ENCODE peak calls at places on chromosomes 1 and 21, in ten cellular contexts. One of them, this sample, is unnamed.

GRCh38 chr1:6100801-6101783 is 55.4 kb downstream of the KCNAB2 start:
- DNase-seq in heart right ventricle: no peak
- DNase-seq in GM13977: no peak
- DNase-seq in fibroblast of lung: no peak
- DNase-seq in HL-60: peak; percentile 35
- DNase-seq in astrocyte of the spinal cord: no peak
- DNase-seq in HFF-Myc: no peak
- DNase-seq in left ventricle myocardium inferior: no peak
- DNase-seq in breast epithelium: no peak
- DNase-seq in neural progenitor cell: peak; percentile 72
- DNase-seq in this sample: no peak

GRCh38 chr21:45317401-45318145 is 29.9 kb upstream of the POFUT2 start:
- DNase-seq in heart right ventricle: no peak
- DNase-seq in breast epithelium: no peak
- DNase-seq in HL-60: no peak
- DNase-seq in fibroblast of lung: peak; percentile 89
- DNase-seq in GM13977: no peak
- DNase-seq in astrocyte of the spinal cord: peak; percentile 81
- DNase-seq in HFF-Myc: no peak
- DNase-seq in neural progenitor cell: no peak
- DNase-seq in left ventricle myocardium inferior: peak; percentile 12
- DNase-seq in this sample: no peak

GRCh38 chr1:9294440-9294773 is 1.7 kb downstream of the SPSB1 start:
- DNase-seq in fibroblast of lung: peak; percentile 94
- DNase-seq in astrocyte of the spinal cord: peak; percentile 88
- DNase-seq in neural progenitor cell: no peak
- DNase-seq in left ventricle myocardium inferior: no peak
- DNase-seq in HL-60: no peak
- DNase-seq in breast epithelium: no peak
- DNase-seq in heart right ventricle: peak; percentile 26
- DNase-seq in HFF-Myc: no peak
- DNase-seq in GM13977: no peak
- DNase-seq in this sample: no peak

GRCh38 chr1:218983848-218984247 is 189.8 kb upstream of the LYPLAL1 start:
- DNase-seq in heart right ventricle: no peak
- DNase-seq in breast epithelium: no peak
- DNase-seq in HL-60: no peak
- DNase-seq in left ventricle myocardium inferior: no peak
- DNase-seq in astrocyte of the spinal cord: no peak
- DNase-seq in HFF-Myc: no peak
- DNase-seq in neural progenitor cell: peak; percentile 52
- DNase-seq in GM13977: no peak
- DNase-seq in fibroblast of lung: no peak
- DNase-seq in this sample: no peak

GRCh38 chr1:200260587-200261335 is 149.1 kb downstream of the ZNF281 start:
- DNase-seq in HL-60: no peak
- DNase-seq in HFF-Myc: no peak
- DNase-seq in breast epithelium: no peak
- DNase-seq in GM13977: no peak
- DNase-seq in astrocyte of the spinal cord: no peak
- DNase-seq in fibroblast of lung: no peak
- DNase-seq in neural progenitor cell: no peak
- DNase-seq in heart right ventricle: no peak
- DNase-seq in left ventricle myocardium inferior: no peak
- DNase-seq in this sample: no peak

GRCh38 chr1:212669102-212669501 is 30.5 kb downstream of the BATF3 start:
- DNase-seq in GM13977: no peak
- DNase-seq in astrocyte of the spinal cord: no peak
- DNase-seq in neural progenitor cell: peak; percentile 56
- DNase-seq in heart right ventricle: no peak
- DNase-seq in breast epithelium: no peak
- DNase-seq in left ventricle myocardium inferior: no peak
- DNase-seq in HL-60: peak; percentile 55
- DNase-seq in fibroblast of lung: peak; percentile 9
- DNase-seq in HFF-Myc: no peak
- DNase-seq in this sample: no peak

GRCh38 chr21:33205476-33205875 is 24.3 kb upstream of the IFNAR2 start:
- DNase-seq in astrocyte of the spinal cord: no peak
- DNase-seq in fibroblast of lung: no peak
- DNase-seq in HL-60: peak; percentile 87
- DNase-seq in breast epithelium: no peak
- DNase-seq in left ventricle myocardium inferior: no peak
- DNase-seq in neural progenitor cell: no peak
- DNase-seq in HFF-Myc: no peak
- DNase-seq in heart right ventricle: no peak
- DNase-seq in GM13977: no peak
- DNase-seq in this sample: no peak

GRCh38 chr1:119988316-119989067 is 81.0 kb downstream of the NOTCH2 start:
- DNase-seq in heart right ventricle: no peak
- DNase-seq in left ventricle myocardium inferior: no peak
- DNase-seq in astrocyte of the spinal cord: peak; percentile 32
- DNase-seq in HFF-Myc: no peak
- DNase-seq in HL-60: peak; percentile 43
- DNase-seq in fibroblast of lung: peak; percentile 33
- DNase-seq in breast epithelium: no peak
- DNase-seq in neural progenitor cell: no peak
- DNase-seq in GM13977: peak; percentile 3
- DNase-seq in this sample: no peak

GRCh38 chr21:44052071-44052829 is 40.1 kb downstream of the TRAPPC10 start:
- DNase-seq in neural progenitor cell: no peak
- DNase-seq in fibroblast of lung: no peak
- DNase-seq in GM13977: no peak
- DNase-seq in HL-60: no peak
- DNase-seq in left ventricle myocardium inferior: no peak
- DNase-seq in HFF-Myc: no peak
- DNase-seq in heart right ventricle: no peak
- DNase-seq in astrocyte of the spinal cord: peak; percentile 9
- DNase-seq in breast epithelium: no peak
- DNase-seq in this sample: no peak

GRCh38 chr1:108049083-108049819 is 84.3 kb upstream of the VAV3 start:
- DNase-seq in breast epithelium: no peak
- DNase-seq in fibroblast of lung: peak; percentile 20
- DNase-seq in neural progenitor cell: peak; percentile 41
- DNase-seq in GM13977: no peak
- DNase-seq in astrocyte of the spinal cord: peak; percentile 18
- DNase-seq in left ventricle myocardium inferior: peak; percentile 41
- DNase-seq in HFF-Myc: no peak
- DNase-seq in HL-60: peak; percentile 68
- DNase-seq in heart right ventricle: peak; percentile 36
- DNase-seq in this sample: no peak

GRCh38 chr21:19507682-19508260 is 1104.2 kb upstream of the TMPRSS15 start:
- DNase-seq in left ventricle myocardium inferior: no peak
- DNase-seq in breast epithelium: no peak
- DNase-seq in HFF-Myc: no peak
- DNase-seq in fibroblast of lung: no peak
- DNase-seq in GM13977: no peak
- DNase-seq in astrocyte of the spinal cord: no peak
- DNase-seq in neural progenitor cell: peak; percentile 31
- DNase-seq in heart right ventricle: no peak
- DNase-seq in HL-60: no peak
- DNase-seq in this sample: no peak
- TF ChIP-seq CTCF in left ventricle myocardium inferior: no peak
- TF ChIP-seq CTCF in breast epithelium: no peak
- TF ChIP-seq CTCF in HFF-Myc: no peak
- TF ChIP-seq CTCF in fibroblast of lung: no peak
- TF ChIP-seq CTCF in GM13977: no peak
- TF ChIP-seq CTCF in astrocyte of the spinal cord: peak; percentile 8
- TF ChIP-seq CTCF in neural progenitor cell: peak; percentile 62
- TF ChIP-seq CTCF in heart right ventricle: no peak
- TF ChIP-seq CTCF in HL-60: no peak
- TF ChIP-seq CTCF in this sample: peak; percentile 52

GRCh38 chr1:43908858-43909257 is 24.7 kb upstream of the ARTN start:
- DNase-seq in GM13977: no peak
- DNase-seq in neural progenitor cell: no peak
- DNase-seq in HFF-Myc: no peak
- DNase-seq in heart right ventricle: no peak
- DNase-seq in HL-60: no peak
- DNase-seq in breast epithelium: no peak
- DNase-seq in left ventricle myocardium inferior: no peak
- DNase-seq in astrocyte of the spinal cord: no peak
- DNase-seq in fibroblast of lung: no peak
- DNase-seq in this sample: no peak
- TF ChIP-seq CTCF in GM13977: no peak
- TF ChIP-seq CTCF in neural progenitor cell: no peak
- TF ChIP-seq CTCF in HFF-Myc: no peak
- TF ChIP-seq CTCF in heart right ventricle: no peak
- TF ChIP-seq CTCF in HL-60: no peak
- TF ChIP-seq CTCF in breast epithelium: no peak
- TF ChIP-seq CTCF in left ventricle myocardium inferior: no peak
- TF ChIP-seq CTCF in astrocyte of the spinal cord: peak; percentile 18
- TF ChIP-seq CTCF in fibroblast of lung: no peak
- TF ChIP-seq CTCF in this sample: no peak

GRCh38 chr1:223249854-223250631 is 107.0 kb upstream of the TLR5 start:
- DNase-seq in breast epithelium: no peak
- DNase-seq in HFF-Myc: no peak
- DNase-seq in neural progenitor cell: no peak
- DNase-seq in astrocyte of the spinal cord: no peak
- DNase-seq in heart right ventricle: no peak
- DNase-seq in fibroblast of lung: no peak
- DNase-seq in left ventricle myocardium inferior: no peak
- DNase-seq in HL-60: peak; percentile 65
- DNase-seq in GM13977: no peak
- DNase-seq in this sample: no peak
- TF ChIP-seq CTCF in breast epithelium: no peak
- TF ChIP-seq CTCF in HFF-Myc: no peak
- TF ChIP-seq CTCF in neural progenitor cell: no peak
- TF ChIP-seq CTCF in astrocyte of the spinal cord: no peak
- TF ChIP-seq CTCF in heart right ventricle: no peak
- TF ChIP-seq CTCF in fibroblast of lung: no peak
- TF ChIP-seq CTCF in left ventricle myocardium inferior: no peak
- TF ChIP-seq CTCF in HL-60: no peak
- TF ChIP-seq CTCF in GM13977: no peak
- TF ChIP-seq CTCF in this sample: no peak

GRCh38 chr1:207654320-207654719 is 9.4 kb downstream of the CR1L start:
- DNase-seq in GM13977: no peak
- DNase-seq in HFF-Myc: no peak
- DNase-seq in HL-60: no peak
- DNase-seq in neural progenitor cell: no peak
- DNase-seq in left ventricle myocardium inferior: no peak
- DNase-seq in fibroblast of lung: no peak
- DNase-seq in heart right ventricle: no peak
- DNase-seq in astrocyte of the spinal cord: no peak
- DNase-seq in breast epithelium: no peak
- DNase-seq in this sample: no peak
- TF ChIP-seq CTCF in GM13977: no peak
- TF ChIP-seq CTCF in HFF-Myc: no peak
- TF ChIP-seq CTCF in HL-60: no peak
- TF ChIP-seq CTCF in neural progenitor cell: peak; percentile 24
- TF ChIP-seq CTCF in left ventricle myocardium inferior: no peak
- TF ChIP-seq CTCF in fibroblast of lung: no peak
- TF ChIP-seq CTCF in heart right ventricle: peak; percentile 32
- TF ChIP-seq CTCF in astrocyte of the spinal cord: peak; percentile 19
- TF ChIP-seq CTCF in breast epithelium: no peak
- TF ChIP-seq CTCF in this sample: peak; percentile 40

GRCh38 chr1:34785231-34785874 is 4.3 kb downstream of the GJB3 start:
- DNase-seq in HFF-Myc: no peak
- DNase-seq in breast epithelium: no peak
- DNase-seq in GM13977: no peak
- DNase-seq in heart right ventricle: no peak
- DNase-seq in left ventricle myocardium inferior: no peak
- DNase-seq in neural progenitor cell: no peak
- DNase-seq in HL-60: no peak
- DNase-seq in astrocyte of the spinal cord: no peak
- DNase-seq in fibroblast of lung: no peak
- DNase-seq in this sample: no peak

GRCh38 chr1:34784751-34785221 is 3.8 kb downstream of the GJB3 start:
- DNase-seq in fibroblast of lung: no peak
- DNase-seq in heart right ventricle: no peak
- DNase-seq in HL-60: peak; percentile 71
- DNase-seq in HFF-Myc: no peak
- DNase-seq in breast epithelium: no peak
- DNase-seq in GM13977: no peak
- DNase-seq in neural progenitor cell: no peak
- DNase-seq in astrocyte of the spinal cord: no peak
- DNase-seq in left ventricle myocardium inferior: no peak
- DNase-seq in this sample: no peak

GRCh38 chr1:34785875-34786470 is 5.0 kb downstream of the GJB3 start:
- DNase-seq in astrocyte of the spinal cord: no peak
- DNase-seq in left ventricle myocardium inferior: no peak
- DNase-seq in HFF-Myc: no peak
- DNase-seq in GM13977: no peak
- DNase-seq in breast epithelium: no peak
- DNase-seq in heart right ventricle: no peak
- DNase-seq in fibroblast of lung: no peak
- DNase-seq in neural progenitor cell: no peak
- DNase-seq in HL-60: no peak
- DNase-seq in this sample: no peak

GRCh38 chr1:34786521-34787325 is 5.7 kb downstream of the GJB3 start:
- DNase-seq in heart right ventricle: peak; percentile 77
- DNase-seq in GM13977: peak; percentile 85
- DNase-seq in breast epithelium: peak; percentile 24
- DNase-seq in neural progenitor cell: peak; percentile 82
- DNase-seq in HL-60: peak; percentile 64
- DNase-seq in astrocyte of the spinal cord: peak; percentile 60
- DNase-seq in HFF-Myc: peak; percentile 44
- DNase-seq in fibroblast of lung: peak; percentile 56
- DNase-seq in left ventricle myocardium inferior: peak; percentile 70
- DNase-seq in this sample: peak; percentile 72

GRCh38 chr1:34787461-34788420 is 5.1 kb upstream of the GJA4 start:
- DNase-seq in GM13977: no peak
- DNase-seq in astrocyte of the spinal cord: no peak
- DNase-seq in neural progenitor cell: peak; percentile 38
- DNase-seq in HL-60: peak; percentile 9
- DNase-seq in heart right ventricle: peak; percentile 31
- DNase-seq in fibroblast of lung: peak; percentile 19
- DNase-seq in HFF-Myc: no peak
- DNase-seq in breast epithelium: no peak
- DNase-seq in left ventricle myocardium inferior: no peak
- DNase-seq in this sample: no peak
- TF ChIP-seq CTCF in GM13977: peak; percentile 39
- TF ChIP-seq CTCF in astrocyte of the spinal cord: peak; percentile 13
- TF ChIP-seq CTCF in neural progenitor cell: peak; percentile 45
- TF ChIP-seq CTCF in HL-60: peak; percentile 31
- TF ChIP-seq CTCF in heart right ventricle: peak; percentile 42
- TF ChIP-seq CTCF in fibroblast of lung: peak; percentile 17
- TF ChIP-seq CTCF in HFF-Myc: no peak
- TF ChIP-seq CTCF in breast epithelium: no peak
- TF ChIP-seq CTCF in left ventricle myocardium inferior: peak; percentile 54
- TF ChIP-seq CTCF in this sample: no peak

DNA sequence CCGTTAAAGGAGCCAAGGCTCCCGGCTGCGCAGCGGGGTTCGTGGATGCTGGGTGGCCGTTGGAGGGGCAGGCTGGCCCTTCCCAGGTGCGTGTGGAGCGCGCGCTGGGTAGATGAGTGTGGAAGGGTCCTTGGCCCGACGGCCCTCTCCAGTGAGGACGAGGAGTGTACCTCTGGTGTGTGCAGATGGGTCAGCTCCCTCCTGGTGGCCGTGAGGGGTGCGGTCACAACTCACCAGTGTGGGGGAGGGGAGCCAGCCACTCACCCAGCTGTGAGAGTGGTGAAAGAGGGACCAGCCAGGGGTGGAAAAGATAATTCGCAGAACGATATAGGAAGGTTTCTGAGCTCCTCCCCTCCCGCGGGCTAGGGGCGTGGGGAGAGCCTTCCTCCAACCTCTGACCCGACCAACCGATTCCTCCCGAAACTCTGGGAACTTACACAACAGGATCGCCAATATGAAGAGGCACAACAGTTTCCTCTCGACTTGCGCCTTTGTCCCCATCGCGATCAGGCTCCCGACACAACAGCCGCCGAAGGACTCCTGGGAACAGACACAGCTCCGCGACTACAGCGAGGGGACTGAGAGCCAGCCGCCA is at the start of gene F11R:
- DNase-seq in heart right ventricle: peak; percentile 55
- DNase-seq in HL-60: peak; percentile 71
- DNase-seq in GM13977: peak; percentile 56
- DNase-seq in neural progenitor cell: peak; percentile 75
- DNase-seq in breast epithelium: peak; percentile 50
- DNase-seq in fibroblast of lung: no peak
- DNase-seq in left ventricle myocardium inferior: no peak
- DNase-seq in HFF-Myc: no peak
- DNase-seq in astrocyte of the spinal cord: no peak
- DNase-seq in this sample: peak; percentile 65
- TF ChIP-seq CTCF in heart right ventricle: no peak
- TF ChIP-seq CTCF in HL-60: no peak
- TF ChIP-seq CTCF in GM13977: no peak
- TF ChIP-seq CTCF in neural progenitor cell: peak; percentile 28
- TF ChIP-seq CTCF in breast epithelium: peak; percentile 44
- TF ChIP-seq CTCF in fibroblast of lung: no peak
- TF ChIP-seq CTCF in left ventricle myocardium inferior: peak; percentile 36
- TF ChIP-seq CTCF in HFF-Myc: no peak
- TF ChIP-seq CTCF in astrocyte of the spinal cord: no peak
- TF ChIP-seq CTCF in this sample: peak; percentile 30